ENCODE peak calls at places on chromosome 20, in nine cellular contexts. X, U, M, N, O, L, T, J and Y are unnamed samples. For H3K9me3, the result is how much of the 10 kb centered on the place peaks cover.

GRCh38 chr20:25237610-25238318 is 10.1 kb upstream of the PYGB start:
- DNase-seq in O (peak), N (no peak), T (no peak), J (no peak), L (no peak), U (peak), X (no peak), M (peak), Y (no peak)

GRCh38 chr20:10571313-10571815 is 102.4 kb downstream of the JAG1 start:
- DNase-seq in M (no peak), X (no peak), U (no peak), O (no peak), T (no peak), J (no peak), L (no peak), N (no peak), Y (no peak)

GRCh38 chr20:38725959-38726848 is 1.9 kb downstream of the SLC32A1 start:
- DNase-seq in T (no peak), U (peak), M (no peak), L (no peak), N (peak), O (no peak), X (no peak), J (no peak), Y (peak)

GRCh38 chr20:53024121-53024520 is 52.0 kb downstream of the TSHZ2 start:
- DNase-seq in N (no peak), U (no peak), O (no peak), J (no peak), X (no peak), T (no peak), L (no peak), M (no peak), Y (no peak)

GRCh38 chr20:25408170-25408547 is 686 bp downstream of the GINS1 start:
- DNase-seq in N (no peak), M (no peak), L (no peak), U (no peak), O (no peak), J (no peak), X (no peak), T (no peak), Y (no peak)

GRCh38 chr20:2130062-2130591 is 28.5 kb downstream of the STK35 start:
- DNase-seq in T (no peak), X (no peak), N (no peak), O (no peak), J (peak), M (no peak), U (no peak), L (no peak), Y (no peak)

GRCh38 chr20:17859002-17859615 is 109.5 kb downstream of the SNX5 start:
- DNase-seq in U (no peak), O (no peak), J (peak), L (no peak), X (no peak), N (no peak), M (no peak), T (no peak), Y (no peak)

GRCh38 chr20:35619196-35620095 is 3.8 kb downstream of the SPAG4 start:
- DNase-seq in L (peak), N (peak), U (peak), X (peak), M (peak), O (peak), J (peak), T (peak), Y (peak)

GRCh38 chr20:54514020-54514607 is 38.7 kb downstream of the DOK5 start:
- DNase-seq in T (no peak), N (no peak), X (no peak), U (no peak), M (no peak), O (no peak), L (no peak), J (no peak), Y (no peak)

GRCh38 chr20:58575776-58576589 is 60.8 kb upstream of the APCDD1L start:
- DNase-seq in J (peak), X (no peak), U (no peak), T (no peak), L (no peak), N (no peak), O (no peak), M (no peak), Y (no peak)
- H3K9me3 ChIP-seq in J (under half), X (under half), U (under half), T (under half), L (under half), N (under half), O (under half), M (under half), Y (under half)

GRCh38 chr20:45463113-45463512 is 6.4 kb upstream of the WFDC2 start:
- DNase-seq in U (no peak), L (no peak), X (no peak), T (no peak), M (no peak), J (no peak), N (no peak), O (no peak), Y (no peak)

GRCh38 chr20:45461225-45461624 is 8.3 kb upstream of the WFDC2 start:
- DNase-seq in N (no peak), J (no peak), X (no peak), O (no peak), T (no peak), M (no peak), L (no peak), U (no peak), Y (no peak)

GRCh38 chr20:45465492-45466266 is 3.9 kb upstream of the WFDC2 start:
- DNase-seq in M (no peak), L (no peak), T (no peak), N (no peak), J (no peak), U (no peak), O (no peak), X (no peak), Y (no peak)

GRCh38 chr20:45463709-45464108 is 5.8 kb upstream of the WFDC2 start:
- DNase-seq in T (no peak), J (no peak), L (no peak), X (no peak), U (no peak), O (no peak), M (no peak), N (no peak), Y (no peak)

DNA sequence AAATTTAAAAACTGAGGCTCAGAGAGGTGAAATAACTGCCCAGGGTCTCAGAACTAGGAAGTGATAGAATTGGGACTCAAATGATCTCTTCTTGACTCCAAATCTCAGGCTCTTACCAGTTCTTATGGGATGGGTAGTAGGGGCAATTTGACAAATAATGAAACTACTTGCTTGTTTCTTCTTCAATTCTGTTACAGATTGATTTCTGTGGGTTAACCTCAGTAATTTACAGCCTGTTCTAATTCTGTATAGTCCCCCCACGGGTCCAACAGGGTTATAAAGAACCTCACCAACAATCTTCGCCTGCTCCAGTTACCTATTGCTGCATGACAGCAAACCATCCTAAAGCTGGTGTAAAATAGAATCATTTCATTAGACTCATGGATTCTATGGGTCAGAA is 6.8 kb upstream of the WFDC2 start:
- DNase-seq in N (no peak), T (no peak), J (no peak), U (no peak), L (no peak), M (no peak), O (no peak), X (no peak), Y (no peak)
- H3K9me3 ChIP-seq in N (under half), T (under half), J (under half), U (under half), L (under half), M (under half), O (under half), X (under half), Y (under half)

DNA sequence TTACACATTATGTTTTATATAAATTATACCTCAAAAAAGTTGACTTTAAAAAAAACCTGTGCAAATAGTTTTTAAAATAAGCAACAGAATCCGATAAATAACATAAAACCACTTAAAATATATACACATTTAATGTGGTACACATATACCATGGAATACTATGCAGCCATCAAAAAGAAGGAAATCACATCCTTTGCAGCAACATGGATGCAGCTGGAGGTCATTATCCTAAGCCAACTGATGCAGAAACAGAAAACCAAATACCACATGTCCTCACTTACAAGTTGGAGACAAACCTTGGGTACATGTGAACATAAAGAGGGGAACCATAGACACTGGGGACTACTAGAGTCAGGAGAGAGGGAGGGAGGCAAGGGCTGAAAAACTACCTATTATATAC is 4.0 kb upstream of the DEFB121 start:
- DNase-seq in U (no peak), X (no peak), O (no peak), L (no peak), J (no peak), T (no peak), N (no peak), M (no peak), Y (no peak)
- H3K9me3 ChIP-seq in U (under half), X (under half), O (under half), L (under half), J (under half), T (under half), N (under half), M (under half), Y (under half)

GRCh38 chr20:40175296-40175695 is 513.7 kb downstream of the MAFB start:
- DNase-seq in M (no peak), N (no peak), T (no peak), O (no peak), X (no peak), U (no peak), L (no peak), J (no peak), Y (no peak)

GRCh38 chr20:40173877-40174276 is 515.2 kb downstream of the MAFB start:
- DNase-seq in U (no peak), T (no peak), O (no peak), L (no peak), J (no peak), N (no peak), M (no peak), X (no peak), Y (no peak)

GRCh38 chr20:40176442-40176841 is 512.6 kb downstream of the MAFB start:
- DNase-seq in O (no peak), T (no peak), L (no peak), U (no peak), X (no peak), M (no peak), J (no peak), N (no peak), Y (no peak)
- H3K9me3 ChIP-seq in O (under half), T (under half), L (under half), U (under half), X (under half), M (under half), J (under half), N (under half), Y (under half)

GRCh38 chr20:55678126-55678525 is 327.2 kb downstream of the CBLN4 start:
- DNase-seq in O (no peak), J (no peak), T (no peak), U (no peak), N (no peak), X (no peak), M (no peak), L (no peak), Y (no peak)
- H3K9me3 ChIP-seq in O (under half), J (under half), T (under half), U (under half), N (under half), X (under half), M (under half), L (under half), Y (under half)

GRCh38 chr20:31452575-31452974 is 12.1 kb downstream of the DEFB123 start:
- DNase-seq in N (no peak), T (no peak), M (no peak), O (no peak), L (no peak), J (no peak), U (no peak), X (no peak), Y (no peak)
- H3K9me3 ChIP-seq in N (under half), T (under half), M (under half), O (under half), L (under half), J (under half), U (under half), X (under half), Y (under half)

GRCh38 chr20:46663531-46663930 is 12.3 kb upstream of the SLC13A3 start:
- DNase-seq in M (no peak), X (no peak), U (no peak), N (no peak), T (no peak), L (no peak), O (no peak), J (no peak), Y (no peak)
- H3K9me3 ChIP-seq in M (under half), X (under half), U (under half), N (under half), T (under half), L (under half), O (under half), J (under half), Y (under half)